ENCODE peak calls at places on chromosomes 3 and 15, in five cellular contexts. L is mammary epithelial cell, Q is PC-3, T is MCF 10A, N is brain microvascular endothelial cell. F is an unnamed sample.

GRCh38 chr3:72316501-72317279 is 531.6 kb downstream of the SHQ1 start:
- DNase-seq in L (no peak), Q (no peak), T (no peak), N (no peak), F (no peak)

GRCh38 chr15:81413851-81414250 is 39.8 kb upstream of the TMC3 start:
- DNase-seq in L (no peak), Q (no peak), T (no peak), N (no peak), F (no peak)

GRCh38 chr3:136266468-136266867 is 16.3 kb downstream of the PCCB start:
- DNase-seq in L (peak), Q (peak), T (peak), N (no peak), F (no peak)

GRCh38 chr3:123320224-123320623 is 118.5 kb downstream of the SEC22A start:
- DNase-seq in L (no peak), Q (no peak), T (no peak), N (no peak), F (no peak)

GRCh38 chr3:29695201-29695904 is 414.5 kb downstream of the RBMS3 start:
- DNase-seq in L (peak), Q (peak), T (peak), N (peak), F (no peak)

GRCh38 chr15:68991723-68992122 is 22.8 kb upstream of the NOX5 start:
- DNase-seq in L (peak), Q (no peak), T (no peak), N (no peak), F (peak)

GRCh38 chr15:48967336-48967735 is 3.6 kb upstream of the SHC4 start:
- DNase-seq in L (no peak), Q (no peak), T (no peak), N (no peak), F (no peak)

GRCh38 chr15:48794697-48795134 is 16.2 kb downstream of the CEP152 start:
- DNase-seq in L (peak), Q (peak), T (no peak), N (no peak), F (peak)

GRCh38 chr15:51093865-51094605 is 671 bp downstream of the TNFAIP8L3 start:
- DNase-seq in L (peak), Q (no peak), T (peak), N (no peak), F (no peak)

GRCh38 chr3:178618197-178618596 is 82.0 kb downstream of the KCNMB2 start:
- DNase-seq in L (peak), Q (no peak), T (peak), N (no peak), F (no peak)

GRCh38 chr3:1374471-1374870 is 281.6 kb downstream of the CNTN6 start:
- DNase-seq in L (no peak), Q (no peak), T (no peak), N (no peak), F (no peak)

GRCh38 chr3:123521179-123521969 is 63.5 kb downstream of the HACD2 start:
- DNase-seq in L (peak), Q (no peak), T (peak), N (no peak), F (no peak)

GRCh38 chr3:145243875-145244274 is 917.1 kb downstream of the PLOD2 start:
- DNase-seq in L (peak), Q (peak), T (peak), N (peak), F (no peak)

GRCh38 chr3:156478931-156479330 is 76.0 kb downstream of the SSR3 start:
- DNase-seq in L (no peak), Q (no peak), T (no peak), N (no peak), F (no peak)

GRCh38 chr15:77606142-77607034 is 26.3 kb downstream of the LINGO1 start:
- DNase-seq in L (no peak), Q (no peak), T (no peak), N (peak), F (no peak)

GRCh38 chr3:16174389-16174788 is at the start of gene GALNT15:
- DNase-seq in L (peak), Q (no peak), T (peak), N (peak), F (no peak)

GRCh38 chr15:56667517-56667916 is 65.8 kb downstream of the ZNF280D start:
- DNase-seq in L (no peak), Q (no peak), T (no peak), N (no peak), F (no peak)

GRCh38 chr15:46266691-46267090 is 631.9 kb downstream of the SQOR start:
- DNase-seq in L (no peak), Q (no peak), T (no peak), N (no peak), F (no peak)

GRCh38 chr15:56244811-56245576 is 1.3 kb upstream of the RFX7 start:
- DNase-seq in L (no peak), Q (no peak), T (no peak), N (peak), F (no peak)

GRCh38 chr3:168025076-168025475 is 70.6 kb downstream of the GOLIM4 start:
- DNase-seq in L (peak), Q (no peak), T (peak), N (no peak), F (no peak)

GRCh38 chr3:135760581-135760980 is 204.9 kb upstream of the PPP2R3A start:
- DNase-seq in L (no peak), Q (no peak), T (no peak), N (no peak), F (no peak)

GRCh38 chr15:86336051-86336788 is 256.5 kb downstream of the AGBL1 start:
- DNase-seq in L (peak), Q (peak), T (peak), N (no peak), F (no peak)

GRCh38 chr3:71385040-71385685 is 198.4 kb downstream of the FOXP1 start:
- DNase-seq in L (no peak), Q (no peak), T (no peak), N (no peak), F (no peak)

DNA sequence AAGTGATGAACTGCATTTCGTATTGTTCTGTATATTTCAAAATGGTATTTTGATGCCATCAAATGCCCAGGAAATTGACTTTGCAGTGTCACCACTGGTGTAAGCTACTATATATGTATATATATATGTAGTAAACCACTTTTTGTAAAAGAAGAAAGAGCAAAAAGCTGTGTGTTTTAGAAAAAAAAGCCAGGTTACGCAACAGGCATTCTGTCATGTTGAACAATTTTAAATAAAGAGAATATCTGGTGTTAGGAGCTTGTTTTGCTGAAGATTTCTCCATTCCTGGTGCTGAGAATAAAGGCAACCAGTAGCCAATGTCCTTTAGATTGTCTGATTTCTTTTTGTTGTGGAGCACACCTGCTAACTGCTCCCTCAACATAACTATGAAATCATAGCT is 3.7 kb upstream of the ABHD10 start:
- DNase-seq in L (no peak), Q (no peak), T (no peak), N (no peak), F (no peak)
- TF ChIP-seq CTCF in L (no peak), Q (no peak), T (no peak), N (no peak), F (no peak)

GRCh38 chr3:52053307-52054304 is 2.8 kb downstream of the DUSP7 start:
- DNase-seq in L (peak), Q (peak), T (peak), N (no peak), F (no peak)
- TF ChIP-seq CTCF in L (peak), Q (peak), T (peak), N (peak), F (no peak)

GRCh38 chr3:115632026-115632425 is 8.7 kb downstream of the GAP43 start:
- DNase-seq in L (no peak), Q (no peak), T (no peak), N (no peak), F (no peak)

GRCh38 chr3:115628075-115628412 is 4.7 kb downstream of the GAP43 start:
- DNase-seq in L (no peak), Q (no peak), T (no peak), N (no peak), F (no peak)

GRCh38 chr3:115633467-115633866 is 10.2 kb downstream of the GAP43 start:
- DNase-seq in L (no peak), Q (no peak), T (no peak), N (no peak), F (no peak)

GRCh38 chr3:115634052-115634451 is 10.7 kb downstream of the GAP43 start:
- DNase-seq in L (no peak), Q (no peak), T (no peak), N (no peak), F (no peak)

GRCh38 chr3:115630850-115631249 is 7.5 kb downstream of the GAP43 start:
- DNase-seq in L (no peak), Q (no peak), T (no peak), N (no peak), F (no peak)
- TF ChIP-seq CTCF in L (no peak), Q (no peak), T (no peak), N (no peak), F (no peak)

GRCh38 chr15:53591041-53591440 is 168.4 kb downstream of the WDR72 start:
- DNase-seq in L (no peak), Q (no peak), T (no peak), N (no peak), F (no peak)

GRCh38 chr15:53586815-53587214 is 172.6 kb downstream of the WDR72 start:
- DNase-seq in L (peak), Q (peak), T (peak), N (peak), F (peak)

GRCh38 chr15:53588773-53589172 is 170.7 kb downstream of the WDR72 start:
- DNase-seq in L (peak), Q (peak), T (peak), N (peak), F (no peak)

DNA sequence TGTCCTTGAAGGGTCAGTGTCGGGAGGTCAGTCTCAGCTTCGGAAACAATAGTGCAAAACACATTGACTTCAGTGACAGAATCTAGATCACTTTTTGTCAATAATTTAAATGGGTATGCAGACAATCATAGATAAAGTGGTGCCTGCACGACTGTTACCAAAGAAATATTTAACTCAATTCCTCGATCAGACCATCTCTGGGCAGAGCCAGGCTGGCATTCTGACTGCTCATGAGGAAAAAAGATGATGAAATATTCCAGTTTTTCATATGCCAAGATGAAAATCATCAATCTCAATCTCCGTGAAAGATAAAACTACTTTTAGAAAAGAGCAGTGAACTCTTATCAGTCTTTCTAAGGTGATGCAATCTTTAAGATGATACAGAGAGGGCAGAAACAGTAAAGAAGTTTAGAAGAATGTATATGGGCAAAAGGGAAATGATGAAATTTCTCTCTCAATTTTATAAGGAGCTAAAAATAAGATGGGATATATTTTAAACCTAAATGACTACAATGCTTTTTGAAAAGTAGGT is 169.9 kb downstream of the WDR72 start:
- DNase-seq in L (no peak), Q (no peak), T (no peak), N (no peak), F (no peak)
- TF ChIP-seq CTCF in L (no peak), Q (no peak), T (no peak), N (no peak), F (no peak)